ENCODE peak calls at places on chromosomes 7 and 10, in six cellular contexts. J is GM12892, N is GM12878, Q is H1, M is K562, A is HepG2. U is an unnamed sample.

GRCh38 chr7:151456782-151457181 is 16.8 kb upstream of the CRYGN start:
- DNase-seq in M (no peak), Q (no peak), A (no peak), J (no peak), N (no peak), U (no peak)

GRCh38 chr7:129264534-129264933 is 39.7 kb downstream of the AHCYL2 start:
- DNase-seq in Q (no peak), N (no peak), A (no peak), J (no peak), M (no peak), U (no peak)

GRCh38 chr7:159051916-159052315 is 92.8 kb downstream of the VIPR2 start:
- DNase-seq in A (no peak), Q (no peak), N (no peak), M (no peak), J (no peak), U (no peak)

GRCh38 chr7:90677742-90678439 is 81.8 kb downstream of the CDK14 start:
- DNase-seq in M (no peak), J (no peak), N (no peak), A (no peak), Q (no peak), U (no peak)

GRCh38 chr7:75536940-75537538 is 44.9 kb downstream of the SPDYE5 start:
- DNase-seq in J (no peak), Q (no peak), M (no peak), A (no peak), N (no peak), U (no peak)

GRCh38 chr7:129530881-129531391 is 28.6 kb downstream of the SMKR1 start:
- DNase-seq in Q (no peak), A (peak), M (no peak), J (no peak), N (no peak), U (no peak)

GRCh38 chr10:3776796-3777571 is 8.0 kb downstream of the KLF6 start:
- DNase-seq in J (no peak), M (peak), A (peak), N (no peak), Q (no peak), U (no peak)

GRCh38 chr7:33900501-33900900 is 4.8 kb upstream of the BMPER start:
- DNase-seq in N (no peak), Q (no peak), M (no peak), J (no peak), A (no peak), U (no peak)

GRCh38 chr10:71354771-71355170 is 35.7 kb downstream of the SLC29A3 start:
- DNase-seq in N (no peak), A (no peak), J (no peak), Q (no peak), M (no peak), U (no peak)

GRCh38 chr7:29375641-29376562 is 181.3 kb downstream of the CHN2 start:
- DNase-seq in J (no peak), M (no peak), Q (no peak), A (peak), N (no peak), U (no peak)

GRCh38 chr10:125232841-125233240 is 72.5 kb upstream of the CTBP2 start:
- DNase-seq in N (no peak), J (no peak), A (no peak), M (no peak), Q (no peak), U (no peak)

DNA sequence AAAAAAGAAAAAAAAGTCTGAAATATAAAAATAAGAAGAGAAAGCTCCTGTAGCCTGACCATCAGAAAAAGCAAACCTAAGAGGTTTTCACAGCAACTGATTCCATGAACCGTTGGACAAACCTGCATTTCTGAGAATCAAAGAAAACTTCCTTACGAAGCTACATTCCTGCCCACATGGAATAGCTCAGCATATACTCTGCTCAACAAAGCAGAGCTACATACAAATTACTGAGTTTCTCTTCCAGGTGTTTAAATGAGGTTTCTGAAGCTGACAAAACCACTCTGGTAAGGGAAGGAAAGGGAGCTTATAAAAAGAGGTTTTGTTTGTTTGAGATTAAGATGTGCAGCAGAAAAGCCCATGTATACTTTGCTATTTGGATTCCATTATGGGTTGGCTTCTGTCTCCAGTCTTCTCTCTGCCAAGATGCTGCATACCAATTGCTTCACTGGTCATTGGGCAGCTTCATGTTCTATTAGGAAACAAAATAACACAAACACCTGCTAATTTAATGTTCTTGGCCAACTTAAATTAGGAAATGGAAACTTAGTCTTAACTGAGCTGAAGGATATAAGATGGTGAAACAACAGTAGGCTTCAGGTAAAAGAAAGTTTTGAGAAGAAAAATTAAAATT is 314.1 kb downstream of the LRRTM3 start:
- DNase-seq in J (no peak), A (no peak), Q (no peak), N (no peak), M (no peak), U (no peak)
- TF ChIP-seq POLR2A in J (no peak), A (no peak), Q (no peak), N (no peak), M (no peak), U (no peak)

DNA sequence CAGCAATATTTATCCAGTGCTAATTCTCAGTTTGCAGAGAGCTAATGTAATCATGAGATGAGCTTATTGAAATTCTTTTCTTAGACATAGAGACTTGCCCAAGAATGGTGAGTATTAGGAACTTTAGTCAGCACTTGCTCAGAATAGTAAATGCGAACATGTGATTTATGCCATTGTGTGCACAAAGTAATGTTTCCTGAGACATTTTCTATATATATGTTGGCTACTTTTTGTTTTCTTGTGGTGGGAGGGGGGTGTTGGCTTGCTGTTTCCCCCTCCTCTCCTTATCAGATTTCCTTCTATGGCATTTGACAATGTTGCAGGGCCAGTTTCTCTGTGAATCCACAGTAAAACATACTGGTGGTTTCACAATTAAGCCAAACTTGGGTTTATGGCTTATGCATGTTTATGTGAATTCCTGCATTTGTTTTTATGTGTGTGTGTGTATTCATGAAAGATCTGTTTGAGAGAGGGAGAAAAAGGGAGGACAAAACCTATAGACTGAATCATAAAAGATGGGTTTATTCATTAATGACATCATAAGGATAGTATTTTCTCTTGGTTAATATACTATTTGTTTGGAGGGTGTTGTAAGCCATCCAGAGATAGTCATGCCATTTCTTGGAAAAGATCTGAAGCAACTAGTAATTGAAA is 36.3 kb downstream of the ARID5B start:
- DNase-seq in A (no peak), Q (no peak), J (no peak), M (no peak), N (no peak), U (no peak)
- TF ChIP-seq TAF1 in A (no peak), Q (no peak), J (no peak), M (no peak), N (no peak), U (no peak)

DNA sequence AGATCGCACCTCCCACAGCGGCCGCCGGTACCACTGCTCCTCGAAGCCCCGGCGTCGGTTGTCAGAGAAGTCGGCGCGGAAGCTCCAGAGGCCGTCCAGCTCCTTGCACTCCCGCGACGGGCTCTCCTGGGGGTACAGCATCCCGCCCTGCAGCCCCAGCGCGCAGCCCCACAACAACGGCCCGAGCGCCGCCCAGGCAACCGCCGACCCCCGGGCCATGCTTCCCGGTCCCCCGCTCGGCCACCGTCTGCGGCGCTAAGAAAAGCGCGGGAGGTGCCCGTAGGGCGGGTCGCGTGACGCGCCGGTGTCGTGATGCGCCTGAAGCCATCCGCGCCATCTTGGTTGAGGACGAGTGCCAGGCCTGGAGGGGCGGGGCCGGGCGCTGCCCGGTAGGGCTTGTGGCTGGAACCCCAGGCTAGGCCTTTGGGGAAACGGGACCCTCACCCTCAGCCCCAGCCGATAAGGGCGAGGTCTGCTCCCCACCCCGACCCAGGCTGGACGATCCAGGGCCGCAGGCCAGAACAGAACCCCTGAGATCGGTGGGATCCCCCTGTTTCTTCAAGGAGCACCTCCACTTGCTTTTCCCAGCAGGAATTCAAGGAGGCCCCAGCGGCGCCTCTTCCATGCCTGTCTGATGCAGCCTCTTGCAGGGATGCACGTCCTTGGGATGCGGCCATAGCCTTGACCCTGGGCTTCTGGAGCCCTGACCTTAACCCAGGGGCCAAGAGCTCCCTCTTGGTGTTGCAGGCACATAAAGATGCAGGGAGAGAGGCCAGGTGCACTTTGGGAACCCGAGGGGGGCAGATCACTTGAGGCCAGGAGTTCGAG is at the start of gene GUSB:
- DNase-seq in Q (peak), N (peak), J (peak), M (peak), A (peak), U (peak)
- TF ChIP-seq POLR2A in Q (peak), N (peak), J (peak), M (peak), A (peak), U (peak)

GRCh38 chr10:132577350-132578005 is 39.9 kb downstream of the INPP5A start:
- DNase-seq in M (peak), A (peak), N (no peak), J (no peak), Q (no peak), U (no peak)

GRCh38 chr10:132578287-132578951 is 40.8 kb downstream of the INPP5A start:
- DNase-seq in Q (no peak), J (no peak), A (no peak), N (no peak), M (no peak), U (no peak)

GRCh38 chr10:132580617-132581016 is 43.0 kb downstream of the INPP5A start:
- DNase-seq in M (no peak), N (no peak), Q (no peak), J (no peak), A (no peak), U (no peak)

GRCh38 chr10:132580157-132580556 is 42.6 kb downstream of the INPP5A start:
- DNase-seq in A (no peak), J (no peak), Q (no peak), M (peak), N (no peak), U (no peak)

GRCh38 chr10:132579027-132579859 is 41.7 kb downstream of the INPP5A start:
- DNase-seq in M (no peak), N (no peak), A (no peak), J (no peak), Q (no peak), U (no peak)
- TF ChIP-seq TAF1 in M (no peak), N (no peak), A (no peak), J (no peak), Q (no peak), U (no peak)

GRCh38 chr10:94859086-94859485 is 79.4 kb upstream of the CYP2C9 start:
- DNase-seq in N (no peak), A (no peak), M (no peak), J (no peak), Q (no peak), U (no peak)

GRCh38 chr10:94853065-94853464 is 85.4 kb upstream of the CYP2C9 start:
- DNase-seq in Q (no peak), A (no peak), J (no peak), M (no peak), N (no peak), U (no peak)

GRCh38 chr10:94858022-94858421 is 80.4 kb upstream of the CYP2C9 start:
- DNase-seq in N (no peak), A (peak), J (no peak), M (peak), Q (no peak), U (no peak)
- TF ChIP-seq POLR2A in N (no peak), A (no peak), J (no peak), M (no peak), Q (no peak), U (no peak)

DNA sequence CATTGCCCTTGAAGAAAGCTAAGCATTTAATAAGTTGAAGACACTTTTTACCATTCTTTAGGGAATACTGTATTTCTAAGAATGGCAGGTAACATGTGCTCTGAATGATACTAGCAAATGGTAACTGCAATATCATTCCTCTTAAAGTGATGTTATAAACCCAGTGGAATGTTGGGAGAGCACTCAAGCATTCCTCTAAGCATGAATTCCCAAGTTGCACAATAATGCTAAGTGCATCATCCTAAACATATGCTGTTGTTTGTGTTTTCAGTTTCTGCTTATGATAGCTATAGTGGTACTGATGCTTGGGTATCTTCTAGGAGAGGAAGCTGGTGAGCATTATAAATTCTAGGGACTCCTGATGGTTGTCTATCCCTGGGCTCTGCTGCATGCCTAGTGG is 673.9 kb downstream of the PHTF2 start:
- DNase-seq in M (no peak), Q (no peak), A (no peak), J (no peak), N (no peak), U (no peak)
- TF ChIP-seq TAF1 in M (no peak), Q (no peak), A (no peak), J (no peak), N (no peak), U (no peak)

GRCh38 chr7:47785923-47786556 is 162.2 kb downstream of the PKD1L1 start:
- DNase-seq in A (no peak), J (no peak), N (no peak), M (no peak), Q (no peak), U (no peak)
- TF ChIP-seq POLR2A in A (no peak), J (no peak), N (no peak), M (no peak), Q (no peak), U (no peak)

DNA sequence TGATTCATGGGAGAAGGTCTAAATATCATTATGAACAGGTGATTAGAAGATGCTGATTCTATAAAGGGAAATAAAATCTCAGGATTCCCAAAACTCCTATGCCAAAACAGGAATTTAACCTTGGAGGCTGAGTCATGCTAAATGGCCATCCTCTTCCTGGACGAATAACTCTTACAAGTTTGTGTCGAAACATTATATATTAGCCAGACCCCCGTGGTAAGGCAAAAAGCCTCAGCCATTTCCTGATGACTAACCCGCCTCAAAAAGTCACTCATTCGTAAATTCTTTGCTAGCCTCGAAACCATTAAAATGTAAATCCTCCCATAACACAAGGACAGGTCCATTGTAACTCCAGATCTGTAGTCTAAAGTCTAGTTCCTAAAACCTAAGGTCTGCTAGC is 32.0 kb downstream of the CUL2 start:
- DNase-seq in J (no peak), M (no peak), Q (no peak), N (peak), A (peak), U (no peak)
- TF ChIP-seq TAF1 in J (no peak), M (no peak), Q (no peak), N (no peak), A (no peak), U (no peak)

GRCh38 chr7:147775564-147775963 is 815.0 kb upstream of the C7orf33 start:
- DNase-seq in M (no peak), N (no peak), Q (no peak), J (no peak), A (no peak), U (no peak)
- TF ChIP-seq POLR2A in M (no peak), N (no peak), Q (no peak), J (no peak), A (no peak), U (no peak)

GRCh38 chr7:71459137-71459536 is 327.2 kb downstream of the GALNT17 start:
- DNase-seq in N (no peak), Q (no peak), M (no peak), A (no peak), J (no peak), U (no peak)
- TF ChIP-seq TAF1 in N (no peak), Q (no peak), M (no peak), A (no peak), J (no peak), U (no peak)